ENCODE peak calls at places on chromosome 7, in six cellular contexts. L, D, S, J, O and V are unnamed samples.

GRCh38 chr7:44489955-44490350 is 505 bp downstream of the NUDCD3 start:
- DNase-seq in L (no peak), D (no peak), O (no peak), S (no peak), J (peak; percentile 21), V (no peak)

GRCh38 chr7:88328787-88329186 is 22.1 kb upstream of the STEAP4 start:
- DNase-seq in L (no peak), D (no peak), S (no peak), O (no peak), J (no peak), V (no peak)

GRCh38 chr7:104126411-104126841 is 81.4 kb downstream of the ORC5 start:
- DNase-seq in S (peak; percentile 19), J (no peak), L (no peak), D (no peak), O (peak; percentile 16), V (no peak)

GRCh38 chr7:19958309-19958896 is 185.0 kb upstream of the TMEM196 start:
- DNase-seq in S (no peak), D (no peak), L (peak; percentile 95), O (no peak), J (no peak), V (no peak)

GRCh38 chr7:2508327-2509231 is 11.0 kb upstream of the LFNG start:
- DNase-seq in L (no peak), O (peak; percentile 73), J (peak; percentile 54), S (no peak), D (peak; percentile 28), V (peak; percentile 62)

GRCh38 chr7:68964060-68964459 is 634.2 kb upstream of the AUTS2 start:
- DNase-seq in O (no peak), J (no peak), S (no peak), D (no peak), L (no peak), V (no peak)

GRCh38 chr7:780516-780915 is 51.8 kb upstream of the SUN1 start:
- DNase-seq in D (no peak), J (no peak), O (no peak), L (no peak), S (no peak), V (no peak)

GRCh38 chr7:56491636-56492425 is 375.6 kb upstream of the NUPR2 start:
- DNase-seq in S (no peak), J (no peak), L (no peak), O (no peak), D (no peak), V (no peak)

GRCh38 chr7:142461437-142461836 is 203.6 kb upstream of the PRSS58 start:
- DNase-seq in O (no peak), S (no peak), L (no peak), J (no peak), D (no peak), V (no peak)

GRCh38 chr7:5574770-5575269 is 151.2 kb upstream of the TNRC18 start:
- DNase-seq in D (no peak), L (no peak), O (no peak), J (no peak), S (peak; percentile 70), V (no peak)

GRCh38 chr7:84105582-84105981 is 89.0 kb downstream of the SEMA3A start:
- DNase-seq in L (no peak), D (no peak), O (peak; percentile 73), J (no peak), S (no peak), V (no peak)

GRCh38 chr7:85554294-85554877 is 367.5 kb upstream of the SEMA3D start:
- DNase-seq in S (peak; percentile 77), J (peak; percentile 9), O (peak; percentile 74), L (peak; percentile 37), D (no peak), V (no peak)

GRCh38 chr7:18846765-18847215 is 270.6 kb downstream of the TWIST1 start:
- DNase-seq in J (no peak), D (no peak), O (peak; percentile 84), L (no peak), S (no peak), V (no peak)

GRCh38 chr7:142568430-142569097 is 180.7 kb upstream of the PRSS1 start:
- DNase-seq in O (no peak), J (no peak), L (no peak), D (no peak), S (no peak), V (no peak)

GRCh38 chr7:1322240-1323110 is 89.8 kb downstream of the UNCX start:
- DNase-seq in O (no peak), S (no peak), J (no peak), D (no peak), L (no peak), V (no peak)

GRCh38 chr7:133529861-133530260 is 277.0 kb downstream of the EXOC4 start:
- DNase-seq in L (no peak), S (no peak), J (no peak), D (no peak), O (no peak), V (no peak)

DNA sequence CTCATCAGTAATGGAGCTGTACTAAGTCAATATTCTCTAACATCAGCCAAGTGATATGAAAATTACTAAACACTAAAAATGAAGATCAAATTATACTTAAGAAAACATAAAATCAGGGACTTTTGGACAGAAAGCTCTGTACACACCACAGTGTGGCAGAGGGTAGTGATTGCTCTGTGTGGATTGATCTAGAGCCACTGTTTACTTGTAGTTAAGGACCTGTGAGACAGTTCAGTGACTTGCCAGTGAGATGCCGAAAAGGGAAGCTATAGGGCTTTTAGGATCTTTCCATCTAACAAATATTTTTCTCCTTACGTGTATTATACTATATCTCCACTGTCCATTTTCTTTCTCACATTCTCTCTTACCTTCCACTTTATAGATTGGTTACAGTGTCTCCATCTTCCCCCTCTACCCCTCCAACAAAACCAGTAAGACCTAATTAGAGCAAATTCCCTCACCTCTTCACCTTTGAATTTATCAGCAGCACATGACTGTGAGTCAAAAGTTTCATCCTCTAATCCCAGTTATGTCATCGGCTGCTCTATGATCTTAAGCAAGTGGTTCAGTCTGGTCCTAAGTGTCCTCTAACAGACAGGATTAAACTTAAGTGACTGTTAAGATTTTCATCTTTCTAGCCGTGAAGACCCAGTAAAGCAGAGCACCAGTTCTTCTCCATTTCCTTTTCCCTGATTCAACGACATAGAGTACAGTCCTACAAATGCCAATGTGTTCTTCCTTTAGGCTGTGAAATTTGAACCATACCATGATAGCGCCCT is 6.9 kb downstream of the PIK3CG start:
- DNase-seq in D (no peak), L (no peak), O (no peak), S (no peak), J (no peak), V (no peak)
- TF ChIP-seq CTCF in D (no peak), L (no peak), O (no peak), S (no peak), J (no peak), V (no peak)

GRCh38 chr7:21651697-21652096 is 108.9 kb downstream of the DNAH11 start:
- DNase-seq in O (no peak), D (no peak), L (no peak), J (no peak), S (no peak), V (no peak)

DNA sequence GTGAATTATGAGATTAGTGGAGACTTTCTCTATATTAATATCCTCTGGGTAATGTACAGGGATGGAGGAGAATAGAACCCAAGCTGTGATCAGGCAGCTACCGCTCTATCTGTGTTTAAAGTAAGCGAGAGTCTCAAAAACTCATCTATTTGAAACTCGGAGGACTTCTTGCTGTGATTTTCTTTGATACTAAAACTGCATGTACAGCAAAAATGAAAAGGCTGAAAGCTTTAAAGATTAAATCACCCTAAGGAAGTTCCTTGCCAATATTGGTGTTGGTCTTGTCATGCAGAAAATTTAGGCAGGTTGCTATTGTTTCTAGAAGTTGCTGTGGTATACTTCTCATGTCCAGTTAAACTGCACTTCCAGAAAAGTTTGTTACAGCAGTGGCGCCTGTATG is 110.8 kb downstream of the DNAH11 start:
- DNase-seq in L (no peak), S (no peak), O (no peak), D (no peak), J (no peak), V (no peak)
- H3K27ac ChIP-seq in L (no peak overlapping the region), S (no peak overlapping the region), O (no peak overlapping the region), D (no peak overlapping the region), J (no peak overlapping the region), V (no peak overlapping the region)

GRCh38 chr7:54839538-54840213 is 80.7 kb upstream of the SEC61G start:
- DNase-seq in S (peak; percentile 77), D (peak; percentile 53), O (no peak), L (peak; percentile 51), J (no peak), V (peak; percentile 73)
- TF ChIP-seq CTCF in S (peak; percentile 94), D (peak; percentile 53), O (no peak), L (peak; percentile 92), J (peak; percentile 36), V (peak; percentile 65)

DNA sequence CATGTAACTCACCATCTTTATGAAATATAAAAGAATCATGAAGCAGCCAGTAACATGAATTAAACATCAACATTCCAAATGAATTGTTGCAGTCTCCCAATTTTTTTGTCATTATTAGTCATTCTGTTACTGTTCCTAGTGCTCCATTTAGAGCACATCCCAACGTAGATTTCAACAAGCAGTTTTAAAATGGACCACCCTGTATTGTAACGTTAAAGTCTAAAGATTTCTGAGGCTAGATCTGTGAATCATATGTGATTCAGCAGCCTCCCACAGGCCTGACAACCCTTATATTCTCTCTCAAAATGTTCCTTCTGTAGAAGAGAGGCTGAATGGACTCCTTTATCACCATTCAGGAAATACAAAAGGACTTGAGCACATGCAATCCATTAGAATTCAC is 81.4 kb downstream of the CACNA2D1 start:
- DNase-seq in O (no peak), D (no peak), L (no peak), J (no peak), S (peak; percentile 25), V (no peak)
- H3K27ac ChIP-seq in O (no peak overlapping the region), D (no peak overlapping the region), L (no peak overlapping the region), J (no peak overlapping the region), S (no peak overlapping the region), V (no peak overlapping the region)

GRCh38 chr7:106978425-106979386 is 65.8 kb upstream of the PRKAR2B start:
- DNase-seq in L (no peak), D (no peak), S (no peak), O (no peak), J (no peak), V (no peak)
- TF ChIP-seq CTCF in L (no peak), D (no peak), S (no peak), O (no peak), J (no peak), V (no peak)

DNA sequence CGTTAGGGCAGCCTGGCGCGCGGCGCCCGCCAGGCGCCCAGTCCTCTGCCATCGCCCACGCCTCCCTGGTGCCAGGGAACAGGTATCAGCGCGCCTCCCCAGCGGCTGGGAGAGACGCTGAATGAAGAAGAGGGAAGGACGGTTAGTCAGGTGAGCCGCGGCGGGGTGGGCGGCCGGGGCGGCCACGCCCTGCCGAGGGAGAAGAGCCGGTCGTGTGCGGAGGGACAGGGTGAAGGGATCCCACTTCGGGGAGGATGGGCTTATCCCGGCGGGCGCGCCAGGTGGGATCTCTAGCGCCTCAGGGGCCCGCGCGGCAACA is 580 bp upstream of the ARL4A start:
- DNase-seq in J (no peak), L (no peak), D (no peak), S (no peak), O (no peak), V (no peak)
- H3K27ac ChIP-seq in J (peak overlapping the region; percentile 81), L (peak overlapping the region; percentile 94), D (peak overlapping the region; percentile 85), S (peak overlapping the region; percentile 57), O (peak overlapping the region; percentile 82), V (peak overlapping the region; percentile 84)

GRCh38 chr7:98993024-98993897 is 114.9 kb downstream of the TRRAP start:
- DNase-seq in D (no peak), J (no peak), L (no peak), O (no peak), S (peak; percentile 47), V (peak; percentile 27)
- TF ChIP-seq CTCF in D (no peak), J (no peak), L (peak; percentile 12), O (peak; percentile 32), S (peak; percentile 49), V (no peak)